ENCODE peak calls at places on chromosomes 11 and 22, in seven cellular contexts. B, Y, M, E, V, L and U are unnamed samples.

GRCh38 chr22:30420401-30421178 is 5.0 kb upstream of the MTFP1 start:
- DNase-seq in B (no peak), Y (no peak), M (peak; percentile 16), E (no peak), V (no peak), L (no peak), U (peak; percentile 17)

GRCh38 chr11:63838150-63838681 is 694 bp upstream of the MARK2 start:
- DNase-seq in B (no peak), Y (peak; percentile 86), M (no peak), E (no peak), V (peak; percentile 48), L (no peak), U (no peak)

GRCh38 chr22:17775781-17776470 is 1.7 kb upstream of the BID start:
- DNase-seq in B (no peak), Y (peak; percentile 53), M (no peak), E (no peak), V (no peak), L (no peak), U (peak; percentile 37)

GRCh38 chr22:44042822-44043221 is 18.7 kb downstream of the PARVB start:
- DNase-seq in B (no peak), Y (no peak), M (no peak), E (no peak), V (no peak), L (no peak), U (no peak)

GRCh38 chr11:64534950-64535349 is 56.1 kb upstream of the SLC22A12 start:
- DNase-seq in B (no peak), Y (peak; percentile 26), M (no peak), E (no peak), V (no peak), L (no peak), U (no peak)

GRCh38 chr11:68683952-68684384 is 376 bp upstream of the GAL start:
- DNase-seq in B (no peak), Y (no peak), M (no peak), E (no peak), V (no peak), L (no peak), U (peak; percentile 45)

GRCh38 chr11:62889484-62890437 is 9.1 kb downstream of the SLC3A2 start:
- DNase-seq in B (no peak), Y (no peak), M (no peak), E (peak; percentile 37), V (peak; percentile 70), L (no peak), U (no peak)

GRCh38 chr11:1297576-1298473 is 11.6 kb downstream of the TOLLIP start:
- DNase-seq in B (no peak), Y (peak; percentile 69), M (no peak), E (peak; percentile 28), V (no peak), L (no peak), U (no peak)

GRCh38 chr11:134405841-134406240 is 6.2 kb downstream of the B3GAT1 start:
- DNase-seq in B (no peak), Y (no peak), M (no peak), E (no peak), V (no peak), L (no peak), U (no peak)

GRCh38 chr11:1772270-1773130 is 8.8 kb upstream of the CTSD start:
- DNase-seq in B (no peak), Y (peak; percentile 87), M (no peak), E (peak; percentile 85), V (peak; percentile 74), L (no peak), U (peak; percentile 80)

GRCh38 chr11:44036811-44037657 is 10.7 kb upstream of the ACCSL start:
- DNase-seq in B (peak; percentile 77), Y (peak; percentile 95), M (peak; percentile 88), E (peak; percentile 88), V (peak; percentile 55), L (no peak), U (peak; percentile 89)

GRCh38 chr11:126892781-126893180 is 107.8 kb downstream of the KIRREL3 start:
- DNase-seq in B (no peak), Y (no peak), M (no peak), E (peak; percentile 54), V (no peak), L (no peak), U (no peak)

GRCh38 chr22:33519974-33520903 is 400.0 kb downstream of the LARGE1 start:
- DNase-seq in B (no peak), Y (no peak), M (no peak), E (no peak), V (no peak), L (no peak), U (no peak)

GRCh38 chr11:35362571-35362980 is 56.8 kb downstream of the SLC1A2 start:
- DNase-seq in B (no peak), Y (no peak), M (no peak), E (no peak), V (no peak), L (no peak), U (no peak)

GRCh38 chr11:76369406-76369805 is 11.5 kb downstream of the THAP12 start:
- DNase-seq in B (no peak), Y (no peak), M (no peak), E (no peak), V (peak; percentile 55), L (no peak), U (no peak)

GRCh38 chr11:93100211-93100610 is 97.6 kb downstream of the SLC36A4 start:
- DNase-seq in B (no peak), Y (no peak), M (no peak), E (peak; percentile 6), V (no peak), L (no peak), U (no peak)